ENCODE peak calls at places on chromosomes 3 and 15, in ten cellular contexts. W is H9, U is AG04450, H is BE2C, R is spleen, P is bronchial epithelial cell, B is psoas muscle, Q is left ventricle myocardium inferior, G is tibial artery, O is right cardiac atrium. I is an unnamed sample.

GRCh38 chr3:114451561-114452018 is 157.8 kb downstream of the TIGIT start:
- DNase-seq in W (no peak), U (no peak), H (no peak), R (no peak), P (no peak), B (no peak), Q (peak; percentile 23), G (peak; percentile 38), O (peak; percentile 50), I (no peak)

GRCh38 chr3:194871143-194871863 is 185.6 kb downstream of the FAM43A start:
- DNase-seq in W (peak; percentile 46), U (peak; percentile 69), H (peak; percentile 68), R (peak; percentile 87), P (peak; percentile 90), B (peak; percentile 85), Q (peak; percentile 53), G (peak; percentile 61), O (peak; percentile 79), I (peak; percentile 76)

GRCh38 chr3:141308588-141309218 is 59.6 kb upstream of the ZBTB38 start:
- DNase-seq in W (peak; percentile 89), U (no peak), H (peak; percentile 50), R (no peak), P (peak; percentile 75), B (no peak), Q (peak; percentile 30), G (peak; percentile 43), O (peak; percentile 72), I (no peak)

GRCh38 chr3:140068512-140068911 is 133.5 kb downstream of the CLSTN2 start:
- DNase-seq in W (no peak), U (no peak), H (no peak), R (no peak), P (no peak), B (no peak), Q (no peak), G (no peak), O (no peak), I (no peak)

GRCh38 chr3:182364723-182365650 is 428.3 kb upstream of the ATP11B start:
- DNase-seq in W (no peak), U (no peak), H (peak; percentile 27), R (no peak), P (peak; percentile 94), B (no peak), Q (no peak), G (no peak), O (peak; percentile 41), I (no peak)

GRCh38 chr3:151439652-151440125 is 21.2 kb downstream of the IGSF10 start:
- DNase-seq in W (no peak), U (peak; percentile 48), H (peak; percentile 38), R (no peak), P (peak; percentile 64), B (no peak), Q (no peak), G (no peak), O (no peak), I (peak; percentile 13)

GRCh38 chr15:82710208-82710555 is 507 bp upstream of the AP3B2 start:
- DNase-seq in W (no peak), U (no peak), H (no peak), R (no peak), P (peak; percentile 3), B (no peak), Q (no peak), G (no peak), O (no peak), I (no peak)

GRCh38 chr3:55203006-55203405 is 275.1 kb upstream of the LRTM1 start:
- DNase-seq in W (no peak), U (no peak), H (no peak), R (no peak), P (no peak), B (no peak), Q (no peak), G (no peak), O (no peak), I (no peak)

GRCh38 chr3:14265246-14265962 is 86.8 kb downstream of the LSM3 start:
- DNase-seq in W (no peak), U (no peak), H (no peak), R (peak; percentile 47), P (peak; percentile 90), B (no peak), Q (no peak), G (no peak), O (no peak), I (peak; percentile 19)

GRCh38 chr15:79308874-79309273 is 2.0 kb upstream of the TMED3 start:
- DNase-seq in W (no peak), U (no peak), H (no peak), R (no peak), P (no peak), B (no peak), Q (no peak), G (no peak), O (no peak), I (no peak)
- H3K27me3 ChIP-seq in W (no peaks in the 10 kb centered on the region), U (peaks cover 10% of the 10 kb centered on the region), H (peaks cover 45% of the 10 kb centered on the region), R (no peaks in the 10 kb centered on the region), P (no peaks in the 10 kb centered on the region), B (peaks cover 9% of the 10 kb centered on the region), Q (peaks cover 60% of the 10 kb centered on the region), G (no peaks in the 10 kb centered on the region), O (peaks cover 3% of the 10 kb centered on the region), I (peaks cover 4% of the 10 kb centered on the region)

DNA sequence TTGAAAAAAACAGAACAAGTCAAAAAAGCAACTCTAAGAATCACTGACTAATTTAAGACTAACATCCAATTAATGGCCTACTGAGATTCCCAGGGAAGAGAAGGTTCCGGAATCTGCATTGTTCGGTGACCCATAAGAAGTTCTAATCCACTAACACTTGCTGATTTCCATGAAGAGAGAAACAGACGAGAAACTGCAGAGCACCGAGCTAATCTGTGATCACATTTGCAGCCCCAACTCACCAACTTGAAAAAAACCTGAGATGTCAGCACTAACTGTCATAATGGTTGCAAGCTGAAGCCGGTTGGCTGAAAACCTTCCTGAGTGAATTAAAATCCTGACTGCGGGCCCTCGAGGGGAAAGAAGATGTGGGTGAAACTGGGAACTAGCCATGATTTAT is 204.9 kb upstream of the IGF1R start:
- DNase-seq in W (no peak), U (no peak), H (no peak), R (no peak), P (no peak), B (no peak), Q (no peak), G (no peak), O (no peak), I (no peak)
- H3K27me3 ChIP-seq in W (no peaks in the 10 kb centered on the region), U (no peaks in the 10 kb centered on the region), H (peaks cover 28% of the 10 kb centered on the region), R (no peaks in the 10 kb centered on the region), P (no peaks in the 10 kb centered on the region), B (no peaks in the 10 kb centered on the region), Q (peaks cover 45% of the 10 kb centered on the region), G (no peaks in the 10 kb centered on the region), O (no peaks in the 10 kb centered on the region), I (peaks cover 6% of the 10 kb centered on the region)

DNA sequence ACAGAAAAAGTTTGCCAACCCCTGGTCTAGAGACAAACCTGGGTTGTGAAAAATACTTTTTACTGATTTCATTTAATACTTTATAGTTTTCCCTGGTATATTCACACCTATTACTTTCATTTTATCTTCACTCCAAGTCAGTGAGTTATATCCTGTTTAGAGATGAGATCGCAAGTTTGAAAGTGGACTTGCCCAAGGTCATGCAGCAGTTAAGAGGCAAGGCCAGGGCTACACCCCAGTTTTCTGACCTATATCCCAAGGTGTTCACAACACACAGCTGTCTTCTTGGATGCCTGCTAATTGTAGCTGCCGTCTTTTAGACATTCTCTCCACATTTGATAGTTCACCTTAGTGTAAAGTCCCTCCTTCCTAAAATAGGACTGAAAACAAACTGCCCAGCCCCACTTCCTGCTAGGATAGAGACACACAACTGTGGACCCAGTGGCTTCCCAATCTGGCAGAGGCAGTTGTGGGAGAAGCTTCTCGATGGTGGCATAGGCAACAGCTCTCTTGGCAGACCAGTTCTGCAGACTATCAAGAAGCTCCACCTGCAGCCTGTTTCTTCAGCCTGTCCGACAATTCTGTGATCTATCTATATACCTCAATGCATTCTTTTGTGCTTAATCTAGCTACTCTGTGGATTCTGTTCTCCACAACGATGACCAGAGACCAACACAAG is 58.1 kb downstream of the IGF2BP2 start:
- DNase-seq in W (no peak), U (no peak), H (no peak), R (no peak), P (peak; percentile 38), B (no peak), Q (no peak), G (no peak), O (no peak), I (no peak)
- H3K27me3 ChIP-seq in W (no peaks in the 10 kb centered on the region), U (no peaks in the 10 kb centered on the region), H (peaks cover 59% of the 10 kb centered on the region), R (no peaks in the 10 kb centered on the region), P (no peaks in the 10 kb centered on the region), B (no peaks in the 10 kb centered on the region), Q (no peaks in the 10 kb centered on the region), G (no peaks in the 10 kb centered on the region), O (no peaks in the 10 kb centered on the region), I (no peaks in the 10 kb centered on the region)

DNA sequence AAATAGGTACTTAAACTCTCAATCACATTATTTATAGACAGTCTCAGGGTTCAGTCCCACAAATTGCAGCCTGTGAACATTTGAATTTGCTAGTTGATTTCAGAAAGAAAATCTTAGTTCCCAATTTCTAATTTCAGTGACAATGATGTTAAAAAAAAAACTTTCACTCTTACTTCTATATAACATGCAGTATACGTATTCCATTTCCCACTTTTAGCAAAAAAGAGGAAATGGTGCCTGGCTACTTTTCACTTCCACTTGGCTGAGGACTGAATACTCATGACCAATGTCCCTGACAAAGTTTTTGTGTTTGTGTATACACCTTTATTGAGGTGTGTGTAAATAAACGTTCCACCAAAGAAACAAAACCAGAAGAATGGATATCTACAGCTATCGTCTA is 32.1 kb upstream of the XCR1 start:
- DNase-seq in W (no peak), U (no peak), H (no peak), R (no peak), P (no peak), B (no peak), Q (no peak), G (no peak), O (no peak), I (no peak)
- H3K27me3 ChIP-seq in W (no peaks in the 10 kb centered on the region), U (peaks cover 17% of the 10 kb centered on the region), H (no peaks in the 10 kb centered on the region), R (no peaks in the 10 kb centered on the region), P (peaks cover 12% of the 10 kb centered on the region), B (no peaks in the 10 kb centered on the region), Q (peaks cover 10% of the 10 kb centered on the region), G (no peaks in the 10 kb centered on the region), O (no peaks in the 10 kb centered on the region), I (peaks cover 14% of the 10 kb centered on the region)

DNA sequence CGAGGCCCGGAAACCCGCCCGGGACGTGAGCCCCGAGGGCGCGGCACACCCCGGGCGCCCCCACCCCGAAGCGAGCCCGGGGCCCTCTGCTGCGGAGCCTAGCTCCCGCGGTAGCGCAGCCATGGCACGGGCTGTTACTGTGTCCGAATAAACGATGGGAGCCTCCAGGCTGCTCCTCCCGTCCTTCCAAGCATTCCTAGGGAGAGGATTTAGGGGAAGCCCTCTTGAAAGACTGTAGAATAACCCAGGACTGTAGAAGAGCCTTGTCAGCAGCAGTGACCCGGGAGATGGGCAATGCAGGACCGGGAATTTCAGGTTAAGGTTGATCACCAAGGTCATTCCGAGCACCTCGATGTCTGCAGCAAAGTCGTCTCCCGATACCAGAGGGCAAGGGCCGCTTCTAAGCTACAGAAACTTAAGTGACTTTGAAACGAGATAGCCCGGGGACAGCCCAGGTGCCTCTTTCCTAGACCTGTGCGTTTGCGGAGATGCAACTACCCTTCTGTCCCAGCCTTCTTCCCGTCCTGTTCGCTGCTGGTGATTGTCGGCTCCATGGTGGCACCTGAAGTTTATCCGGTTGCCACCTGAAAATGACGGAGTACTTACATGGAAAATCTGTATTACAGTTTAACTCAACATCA is 729 bp upstream of the MYO5A start:
- DNase-seq in W (peak; percentile 48), U (no peak), H (no peak), R (peak; percentile 77), P (no peak), B (no peak), Q (no peak), G (no peak), O (no peak), I (no peak)
- H3K27me3 ChIP-seq in W (peaks cover 7% of the 10 kb centered on the region), U (peaks cover 2% of the 10 kb centered on the region), H (peaks cover 16% of the 10 kb centered on the region), R (no peaks in the 10 kb centered on the region), P (no peaks in the 10 kb centered on the region), B (no peaks in the 10 kb centered on the region), Q (peaks cover 36% of the 10 kb centered on the region), G (no peaks in the 10 kb centered on the region), O (no peaks in the 10 kb centered on the region), I (no peaks in the 10 kb centered on the region)

I was measured in BJ.